ENCODE peak calls at places on chromosomes 11 and 22, in nine cellular contexts. One of them, this sample, is unnamed.

GRCh38 chr11:33317662-33318061 is 60.5 kb downstream of the HIPK3 start:
- DNase-seq in activated naive CD8-positive, alpha-beta T cell treated with anti-CD3 and anti-CD28 coated beads for 36 hours: no peak
- DNase-seq in body of pancreas: no peak
- DNase-seq in amygdala: no peak
- DNase-seq in NCI-H1436 treated with DMSO at 0.1 percent for 48 hours: no peak
- DNase-seq in psoas muscle: no peak
- DNase-seq in RCC 7860: peak; percentile 30
- DNase-seq in CD4-positive, alpha-beta T cell: no peak
- DNase-seq in HCEC 1CT: peak; percentile 73
- DNase-seq in this sample: no peak

GRCh38 chr11:108302121-108302785 is 79.4 kb downstream of the ATM start:
- DNase-seq in amygdala: no peak
- DNase-seq in CD4-positive, alpha-beta T cell: no peak
- DNase-seq in body of pancreas: no peak
- DNase-seq in NCI-H1436 treated with DMSO at 0.1 percent for 48 hours: no peak
- DNase-seq in RCC 7860: peak; percentile 26
- DNase-seq in psoas muscle: no peak
- DNase-seq in HCEC 1CT: peak; percentile 52
- DNase-seq in activated naive CD8-positive, alpha-beta T cell treated with anti-CD3 and anti-CD28 coated beads for 36 hours: no peak
- DNase-seq in this sample: no peak

GRCh38 chr11:8963569-8964323 is 496 bp downstream of the TMEM9B start:
- DNase-seq in HCEC 1CT: no peak
- DNase-seq in CD4-positive, alpha-beta T cell: peak; percentile 65
- DNase-seq in activated naive CD8-positive, alpha-beta T cell treated with anti-CD3 and anti-CD28 coated beads for 36 hours: peak; percentile 80
- DNase-seq in RCC 7860: peak; percentile 40
- DNase-seq in psoas muscle: peak; percentile 88
- DNase-seq in NCI-H1436 treated with DMSO at 0.1 percent for 48 hours: peak; percentile 4
- DNase-seq in body of pancreas: peak; percentile 89
- DNase-seq in amygdala: peak; percentile 83
- DNase-seq in this sample: peak; percentile 87

GRCh38 chr11:61041755-61042518 is 60.4 kb upstream of the CD5 start:
- DNase-seq in body of pancreas: no peak
- DNase-seq in NCI-H1436 treated with DMSO at 0.1 percent for 48 hours: peak; percentile 92
- DNase-seq in HCEC 1CT: no peak
- DNase-seq in RCC 7860: no peak
- DNase-seq in CD4-positive, alpha-beta T cell: peak; percentile 83
- DNase-seq in psoas muscle: no peak
- DNase-seq in activated naive CD8-positive, alpha-beta T cell treated with anti-CD3 and anti-CD28 coated beads for 36 hours: peak; percentile 85
- DNase-seq in amygdala: no peak
- DNase-seq in this sample: peak; percentile 55

GRCh38 chr11:3808846-3809623 is 675 bp downstream of the PGAP2 start:
- DNase-seq in amygdala: no peak
- DNase-seq in NCI-H1436 treated with DMSO at 0.1 percent for 48 hours: no peak
- DNase-seq in activated naive CD8-positive, alpha-beta T cell treated with anti-CD3 and anti-CD28 coated beads for 36 hours: peak; percentile 46
- DNase-seq in body of pancreas: peak; percentile 61
- DNase-seq in CD4-positive, alpha-beta T cell: peak; percentile 33
- DNase-seq in psoas muscle: no peak
- DNase-seq in HCEC 1CT: peak; percentile 59
- DNase-seq in RCC 7860: peak; percentile 43
- DNase-seq in this sample: no peak

GRCh38 chr22:50704510-50705218 is 32.0 kb downstream of the SHANK3 start:
- DNase-seq in NCI-H1436 treated with DMSO at 0.1 percent for 48 hours: no peak
- DNase-seq in psoas muscle: peak; percentile 45
- DNase-seq in HCEC 1CT: no peak
- DNase-seq in CD4-positive, alpha-beta T cell: no peak
- DNase-seq in RCC 7860: no peak
- DNase-seq in body of pancreas: no peak
- DNase-seq in activated naive CD8-positive, alpha-beta T cell treated with anti-CD3 and anti-CD28 coated beads for 36 hours: no peak
- DNase-seq in amygdala: no peak
- DNase-seq in this sample: peak; percentile 29

GRCh38 chr11:87120937-87121336 is 83.2 kb downstream of the TMEM135 start:
- DNase-seq in CD4-positive, alpha-beta T cell: no peak
- DNase-seq in NCI-H1436 treated with DMSO at 0.1 percent for 48 hours: no peak
- DNase-seq in activated naive CD8-positive, alpha-beta T cell treated with anti-CD3 and anti-CD28 coated beads for 36 hours: no peak
- DNase-seq in RCC 7860: no peak
- DNase-seq in body of pancreas: no peak
- DNase-seq in HCEC 1CT: no peak
- DNase-seq in psoas muscle: no peak
- DNase-seq in amygdala: no peak
- DNase-seq in this sample: no peak

GRCh38 chr22:20951932-20952380 is 15.1 kb upstream of the AIFM3 start:
- DNase-seq in NCI-H1436 treated with DMSO at 0.1 percent for 48 hours: no peak
- DNase-seq in body of pancreas: no peak
- DNase-seq in RCC 7860: no peak
- DNase-seq in psoas muscle: no peak
- DNase-seq in activated naive CD8-positive, alpha-beta T cell treated with anti-CD3 and anti-CD28 coated beads for 36 hours: no peak
- DNase-seq in HCEC 1CT: no peak
- DNase-seq in CD4-positive, alpha-beta T cell: no peak
- DNase-seq in amygdala: no peak
- DNase-seq in this sample: no peak

GRCh38 chr22:24200616-24201212 is 19.4 kb downstream of the SUSD2 start:
- DNase-seq in HCEC 1CT: peak; percentile 49
- DNase-seq in psoas muscle: no peak
- DNase-seq in activated naive CD8-positive, alpha-beta T cell treated with anti-CD3 and anti-CD28 coated beads for 36 hours: no peak
- DNase-seq in CD4-positive, alpha-beta T cell: no peak
- DNase-seq in NCI-H1436 treated with DMSO at 0.1 percent for 48 hours: no peak
- DNase-seq in amygdala: no peak
- DNase-seq in body of pancreas: no peak
- DNase-seq in RCC 7860: peak; percentile 67
- DNase-seq in this sample: no peak

GRCh38 chr11:103947566-103947919 is 88.9 kb upstream of the DDI1 start:
- DNase-seq in RCC 7860: no peak
- DNase-seq in activated naive CD8-positive, alpha-beta T cell treated with anti-CD3 and anti-CD28 coated beads for 36 hours: no peak
- DNase-seq in psoas muscle: no peak
- DNase-seq in HCEC 1CT: peak; percentile 72
- DNase-seq in CD4-positive, alpha-beta T cell: no peak
- DNase-seq in NCI-H1436 treated with DMSO at 0.1 percent for 48 hours: no peak
- DNase-seq in amygdala: no peak
- DNase-seq in body of pancreas: no peak
- DNase-seq in this sample: no peak

GRCh38 chr11:2914475-2915195 is 14.6 kb downstream of the PHLDA2 start:
- DNase-seq in body of pancreas: no peak
- DNase-seq in amygdala: no peak
- DNase-seq in activated naive CD8-positive, alpha-beta T cell treated with anti-CD3 and anti-CD28 coated beads for 36 hours: no peak
- DNase-seq in CD4-positive, alpha-beta T cell: no peak
- DNase-seq in psoas muscle: no peak
- DNase-seq in HCEC 1CT: no peak
- DNase-seq in NCI-H1436 treated with DMSO at 0.1 percent for 48 hours: no peak
- DNase-seq in RCC 7860: no peak
- DNase-seq in this sample: peak; percentile 85

GRCh38 chr11:123580137-123580536 is 74.3 kb downstream of the SCN3B start:
- DNase-seq in activated naive CD8-positive, alpha-beta T cell treated with anti-CD3 and anti-CD28 coated beads for 36 hours: no peak
- DNase-seq in HCEC 1CT: no peak
- DNase-seq in NCI-H1436 treated with DMSO at 0.1 percent for 48 hours: no peak
- DNase-seq in body of pancreas: no peak
- DNase-seq in amygdala: no peak
- DNase-seq in RCC 7860: no peak
- DNase-seq in psoas muscle: no peak
- DNase-seq in CD4-positive, alpha-beta T cell: no peak
- DNase-seq in this sample: no peak

GRCh38 chr11:112748713-112749481 is 212.3 kb upstream of the NCAM1 start:
- DNase-seq in amygdala: no peak
- DNase-seq in activated naive CD8-positive, alpha-beta T cell treated with anti-CD3 and anti-CD28 coated beads for 36 hours: no peak
- DNase-seq in HCEC 1CT: no peak
- DNase-seq in psoas muscle: no peak
- DNase-seq in CD4-positive, alpha-beta T cell: no peak
- DNase-seq in NCI-H1436 treated with DMSO at 0.1 percent for 48 hours: no peak
- DNase-seq in RCC 7860: no peak
- DNase-seq in body of pancreas: no peak
- DNase-seq in this sample: no peak

GRCh38 chr11:111206472-111206871 is 39.1 kb upstream of the POU2AF2 start:
- DNase-seq in body of pancreas: no peak
- DNase-seq in psoas muscle: no peak
- DNase-seq in NCI-H1436 treated with DMSO at 0.1 percent for 48 hours: no peak
- DNase-seq in CD4-positive, alpha-beta T cell: no peak
- DNase-seq in RCC 7860: no peak
- DNase-seq in amygdala: no peak
- DNase-seq in activated naive CD8-positive, alpha-beta T cell treated with anti-CD3 and anti-CD28 coated beads for 36 hours: no peak
- DNase-seq in HCEC 1CT: peak; percentile 90
- DNase-seq in this sample: no peak

GRCh38 chr11:117921456-117921855 is 7.7 kb downstream of the TMPRSS13 start:
- DNase-seq in HCEC 1CT: no peak
- DNase-seq in amygdala: no peak
- DNase-seq in psoas muscle: no peak
- DNase-seq in RCC 7860: no peak
- DNase-seq in NCI-H1436 treated with DMSO at 0.1 percent for 48 hours: no peak
- DNase-seq in body of pancreas: no peak
- DNase-seq in activated naive CD8-positive, alpha-beta T cell treated with anti-CD3 and anti-CD28 coated beads for 36 hours: no peak
- DNase-seq in CD4-positive, alpha-beta T cell: no peak
- DNase-seq in this sample: no peak

GRCh38 chr11:86644291-86644690 is 28.1 kb downstream of the ME3 start:
- DNase-seq in RCC 7860: no peak
- DNase-seq in psoas muscle: no peak
- DNase-seq in CD4-positive, alpha-beta T cell: no peak
- DNase-seq in activated naive CD8-positive, alpha-beta T cell treated with anti-CD3 and anti-CD28 coated beads for 36 hours: no peak
- DNase-seq in amygdala: no peak
- DNase-seq in NCI-H1436 treated with DMSO at 0.1 percent for 48 hours: no peak
- DNase-seq in HCEC 1CT: peak; percentile 91
- DNase-seq in body of pancreas: no peak
- DNase-seq in this sample: no peak

GRCh38 chr11:98625526-98625925 is 395.2 kb upstream of the CNTN5 start:
- DNase-seq in body of pancreas: no peak
- DNase-seq in NCI-H1436 treated with DMSO at 0.1 percent for 48 hours: no peak
- DNase-seq in CD4-positive, alpha-beta T cell: no peak
- DNase-seq in amygdala: no peak
- DNase-seq in psoas muscle: no peak
- DNase-seq in activated naive CD8-positive, alpha-beta T cell treated with anti-CD3 and anti-CD28 coated beads for 36 hours: no peak
- DNase-seq in HCEC 1CT: no peak
- DNase-seq in RCC 7860: no peak
- DNase-seq in this sample: no peak

GRCh38 chr11:27317751-27318150 is 45.3 kb downstream of the CCDC34 start:
- DNase-seq in body of pancreas: no peak
- DNase-seq in HCEC 1CT: peak; percentile 66
- DNase-seq in NCI-H1436 treated with DMSO at 0.1 percent for 48 hours: no peak
- DNase-seq in RCC 7860: peak; percentile 9
- DNase-seq in CD4-positive, alpha-beta T cell: no peak
- DNase-seq in psoas muscle: no peak
- DNase-seq in activated naive CD8-positive, alpha-beta T cell treated with anti-CD3 and anti-CD28 coated beads for 36 hours: no peak
- DNase-seq in amygdala: no peak
- DNase-seq in this sample: no peak

GRCh38 chr22:27918351-27919221 is 470 bp downstream of the PITPNB start:
- DNase-seq in body of pancreas: peak; percentile 44
- DNase-seq in HCEC 1CT: peak; percentile 48
- DNase-seq in RCC 7860: peak; percentile 31
- DNase-seq in CD4-positive, alpha-beta T cell: peak; percentile 16
- DNase-seq in NCI-H1436 treated with DMSO at 0.1 percent for 48 hours: no peak
- DNase-seq in amygdala: peak; percentile 29
- DNase-seq in psoas muscle: peak; percentile 70
- DNase-seq in activated naive CD8-positive, alpha-beta T cell treated with anti-CD3 and anti-CD28 coated beads for 36 hours: peak; percentile 74
- DNase-seq in this sample: peak; percentile 62

GRCh38 chr22:35708453-35708852 is 9.2 kb upstream of the APOL5 start:
- DNase-seq in amygdala: no peak
- DNase-seq in activated naive CD8-positive, alpha-beta T cell treated with anti-CD3 and anti-CD28 coated beads for 36 hours: no peak
- DNase-seq in RCC 7860: no peak
- DNase-seq in body of pancreas: no peak
- DNase-seq in psoas muscle: no peak
- DNase-seq in HCEC 1CT: no peak
- DNase-seq in NCI-H1436 treated with DMSO at 0.1 percent for 48 hours: no peak
- DNase-seq in CD4-positive, alpha-beta T cell: no peak
- DNase-seq in this sample: no peak

GRCh38 chr11:80239217-80239616 is 798.4 kb upstream of the TENM4 start:
- DNase-seq in CD4-positive, alpha-beta T cell: no peak
- DNase-seq in activated naive CD8-positive, alpha-beta T cell treated with anti-CD3 and anti-CD28 coated beads for 36 hours: no peak
- DNase-seq in NCI-H1436 treated with DMSO at 0.1 percent for 48 hours: no peak
- DNase-seq in body of pancreas: no peak
- DNase-seq in amygdala: no peak
- DNase-seq in HCEC 1CT: no peak
- DNase-seq in psoas muscle: no peak
- DNase-seq in RCC 7860: no peak
- DNase-seq in this sample: no peak

GRCh38 chr11:44246726-44247125 is 63.2 kb downstream of the ALX4 start:
- DNase-seq in body of pancreas: no peak
- DNase-seq in CD4-positive, alpha-beta T cell: no peak
- DNase-seq in psoas muscle: no peak
- DNase-seq in amygdala: no peak
- DNase-seq in NCI-H1436 treated with DMSO at 0.1 percent for 48 hours: no peak
- DNase-seq in HCEC 1CT: no peak
- DNase-seq in RCC 7860: no peak
- DNase-seq in activated naive CD8-positive, alpha-beta T cell treated with anti-CD3 and anti-CD28 coated beads for 36 hours: no peak
- DNase-seq in this sample: no peak

GRCh38 chr22:30206964-30207363 is 39.6 kb downstream of the LIF start:
- DNase-seq in psoas muscle: no peak
- DNase-seq in NCI-H1436 treated with DMSO at 0.1 percent for 48 hours: no peak
- DNase-seq in CD4-positive, alpha-beta T cell: no peak
- DNase-seq in amygdala: no peak
- DNase-seq in activated naive CD8-positive, alpha-beta T cell treated with anti-CD3 and anti-CD28 coated beads for 36 hours: no peak
- DNase-seq in RCC 7860: peak; percentile 99
- DNase-seq in body of pancreas: peak; percentile 56
- DNase-seq in HCEC 1CT: peak; percentile 97
- DNase-seq in this sample: no peak

GRCh38 chr11:129737535-129738230 is 78.0 kb upstream of the TMEM45B start:
- DNase-seq in HCEC 1CT: no peak
- DNase-seq in activated naive CD8-positive, alpha-beta T cell treated with anti-CD3 and anti-CD28 coated beads for 36 hours: no peak
- DNase-seq in psoas muscle: no peak
- DNase-seq in CD4-positive, alpha-beta T cell: no peak
- DNase-seq in RCC 7860: no peak
- DNase-seq in NCI-H1436 treated with DMSO at 0.1 percent for 48 hours: no peak
- DNase-seq in body of pancreas: no peak
- DNase-seq in amygdala: no peak
- DNase-seq in this sample: no peak

GRCh38 chr11:1931791-1932480 is 12.4 kb downstream of the TNNT3 start:
- DNase-seq in body of pancreas: no peak
- DNase-seq in RCC 7860: no peak
- DNase-seq in NCI-H1436 treated with DMSO at 0.1 percent for 48 hours: no peak
- DNase-seq in amygdala: no peak
- DNase-seq in activated naive CD8-positive, alpha-beta T cell treated with anti-CD3 and anti-CD28 coated beads for 36 hours: no peak
- DNase-seq in HCEC 1CT: no peak
- DNase-seq in psoas muscle: peak; percentile 57
- DNase-seq in CD4-positive, alpha-beta T cell: no peak
- DNase-seq in this sample: peak; percentile 26

GRCh38 chr11:63769719-63770443 is 1.3 kb upstream of the ZFTA start:
- DNase-seq in psoas muscle: peak; percentile 62
- DNase-seq in HCEC 1CT: no peak
- DNase-seq in activated naive CD8-positive, alpha-beta T cell treated with anti-CD3 and anti-CD28 coated beads for 36 hours: no peak
- DNase-seq in CD4-positive, alpha-beta T cell: no peak
- DNase-seq in RCC 7860: no peak
- DNase-seq in amygdala: no peak
- DNase-seq in NCI-H1436 treated with DMSO at 0.1 percent for 48 hours: no peak
- DNase-seq in body of pancreas: peak; percentile 18
- DNase-seq in this sample: peak; percentile 32

GRCh38 chr11:13386567-13386966 is 76.5 kb downstream of the BTBD10 start:
- DNase-seq in NCI-H1436 treated with DMSO at 0.1 percent for 48 hours: no peak
- DNase-seq in psoas muscle: no peak
- DNase-seq in body of pancreas: no peak
- DNase-seq in HCEC 1CT: no peak
- DNase-seq in activated naive CD8-positive, alpha-beta T cell treated with anti-CD3 and anti-CD28 coated beads for 36 hours: no peak
- DNase-seq in RCC 7860: no peak
- DNase-seq in amygdala: no peak
- DNase-seq in CD4-positive, alpha-beta T cell: no peak
- DNase-seq in this sample: no peak

GRCh38 chr11:119607726-119608125 is 121.3 kb downstream of the NECTIN1 start:
- DNase-seq in HCEC 1CT: no peak
- DNase-seq in body of pancreas: no peak
- DNase-seq in activated naive CD8-positive, alpha-beta T cell treated with anti-CD3 and anti-CD28 coated beads for 36 hours: no peak
- DNase-seq in RCC 7860: no peak
- DNase-seq in psoas muscle: no peak
- DNase-seq in NCI-H1436 treated with DMSO at 0.1 percent for 48 hours: peak; percentile 42
- DNase-seq in amygdala: peak; percentile 42
- DNase-seq in CD4-positive, alpha-beta T cell: no peak
- DNase-seq in this sample: no peak

GRCh38 chr22:49667236-49667635 is 160.4 kb downstream of the BRD1 start:
- DNase-seq in HCEC 1CT: no peak
- DNase-seq in amygdala: no peak
- DNase-seq in body of pancreas: peak; percentile 8
- DNase-seq in RCC 7860: no peak
- DNase-seq in NCI-H1436 treated with DMSO at 0.1 percent for 48 hours: no peak
- DNase-seq in activated naive CD8-positive, alpha-beta T cell treated with anti-CD3 and anti-CD28 coated beads for 36 hours: no peak
- DNase-seq in psoas muscle: no peak
- DNase-seq in CD4-positive, alpha-beta T cell: no peak
- DNase-seq in this sample: no peak

This sample was measured in left lung.